ENCODE peak calls at places on chromosomes 6 and 20, in seven cellular contexts. H, C, M, I, U, A and V are unnamed samples.

GRCh38 chr6:43016166-43016915 is 2.3 kb downstream of the KLHDC3 start:
- DNase-seq in H (no peak), C (peak), M (no peak), I (no peak), U (no peak), A (no peak), V (peak)

GRCh38 chr20:4813839-4814695 is 92.4 kb downstream of the PRND start:
- DNase-seq in H (peak), C (no peak), M (peak), I (no peak), U (no peak), A (no peak), V (no peak)

GRCh38 chr6:43723737-43724295 is 36.2 kb upstream of the MRPS18A start:
- DNase-seq in H (peak), C (peak), M (peak), I (peak), U (peak), A (peak), V (peak)

GRCh38 chr20:47295921-47296426 is 60.5 kb downstream of the ZMYND8 start:
- DNase-seq in H (no peak), C (no peak), M (peak), I (no peak), U (no peak), A (no peak), V (no peak)

GRCh38 chr20:48437146-48437545 is 390.7 kb downstream of the PREX1 start:
- DNase-seq in H (no peak), C (no peak), M (no peak), I (no peak), U (no peak), A (no peak), V (no peak)

GRCh38 chr6:24907959-24908358 is 27.8 kb downstream of the RIPOR2 start:
- DNase-seq in H (no peak), C (no peak), M (no peak), I (no peak), U (peak), A (no peak), V (no peak)

GRCh38 chr6:86856937-86857563 is 80.3 kb upstream of the HTR1E start:
- DNase-seq in H (peak), C (no peak), M (peak), I (peak), U (peak), A (peak), V (no peak)

GRCh38 chr6:139369568-139370046 is 4.8 kb downstream of the CITED2 start:
- DNase-seq in H (peak), C (no peak), M (no peak), I (peak), U (peak), A (no peak), V (no peak)

GRCh38 chr6:165626711-165627110 is 36.3 kb downstream of the PDE10A start:
- DNase-seq in H (no peak), C (no peak), M (no peak), I (no peak), U (no peak), A (no peak), V (no peak)

GRCh38 chr6:111843347-111844147 is 29.7 kb downstream of the FYN start:
- DNase-seq in H (peak), C (no peak), M (peak), I (no peak), U (no peak), A (peak), V (no peak)

GRCh38 chr6:118787746-118788419 is 106.1 kb upstream of the ASF1A start:
- DNase-seq in H (no peak), C (no peak), M (no peak), I (no peak), U (peak), A (no peak), V (peak)